ENCODE peak calls at places on chromosomes 13 and 19, in seven cellular contexts. K is CD4-positive, alpha-beta memory T cell; X is tibial artery; C is NCI-H524; G is T follicular helper cell; D is non-pigmented ciliary epithelial cell; W is AG09319. P is an unnamed sample.

GRCh38 chr19:16371540-16371986 is 46.9 kb downstream of the KLF2 start:
- DNase-seq in K (peak; percentile 95), X (no peak), C (no peak), G (peak; percentile 86), D (no peak), W (no peak), P (no peak)

GRCh38 chr19:5961969-5962945 is 15.7 kb downstream of the RANBP3 start:
- DNase-seq in K (peak; percentile 84), X (no peak), C (peak; percentile 10), G (peak; percentile 75), D (no peak), W (no peak), P (peak; percentile 54)

GRCh38 chr19:40592170-40592569 is 9.0 kb upstream of the LTBP4 start:
- DNase-seq in K (no peak), X (no peak), C (peak; percentile 77), G (no peak), D (no peak), W (no peak), P (no peak)

GRCh38 chr13:94249512-94249911 is 230.0 kb downstream of the DCT start:
- DNase-seq in K (no peak), X (no peak), C (no peak), G (no peak), D (peak; percentile 86), W (no peak), P (no peak)

GRCh38 chr19:32662186-32662585 is 12.8 kb downstream of the ANKRD27 start:
- DNase-seq in K (no peak), X (no peak), C (no peak), G (no peak), D (peak; percentile 30), W (no peak), P (no peak)

GRCh38 chr19:10916602-10917001 is 11.8 kb downstream of the YIPF2 start:
- DNase-seq in K (no peak), X (no peak), C (no peak), G (no peak), D (no peak), W (no peak), P (no peak)

GRCh38 chr19:19258589-19259338 is 14.3 kb downstream of the TM6SF2 start:
- DNase-seq in K (no peak), X (no peak), C (no peak), G (no peak), D (no peak), W (no peak), P (no peak)

GRCh38 chr19:11445141-11445540 is 9.7 kb downstream of the PRKCSH start:
- DNase-seq in K (no peak), X (no peak), C (no peak), G (no peak), D (no peak), W (no peak), P (no peak)

GRCh38 chr19:33403221-33403972 is 29.9 kb downstream of the CEBPG start:
- DNase-seq in K (no peak), X (peak; percentile 60), C (no peak), G (no peak), D (no peak), W (no peak), P (no peak)

GRCh38 chr19:7902796-7903243 is 857 bp upstream of the MAP2K7 start:
- DNase-seq in K (no peak), X (no peak), C (no peak), G (no peak), D (no peak), W (no peak), P (peak; percentile 63)